ENCODE peak calls at places on chromosome 17, in ten cellular contexts. U is lung; E is ACHN; Y is activated naive CD4-positive, alpha-beta T cell; W is amniotic stem cell; Q is activated T-cell treated with anti-CD3 and anti-CD28 coated beads for 48 hours; L is T-cell; V is EL; O is AG10803; R is T-helper 1 cell. H is an unnamed sample.

GRCh38 chr17:75588546-75589016 is 981 bp downstream of the MYO15B start:
- DNase-seq in U (peak), E (no peak), Y (no peak), W (no peak), Q (no peak), L (no peak), V (no peak), O (no peak), R (no peak), H (no peak)

GRCh38 chr17:81020767-81021497 is 14.0 kb upstream of the BAIAP2 start:
- DNase-seq in U (peak), E (no peak), Y (no peak), W (no peak), Q (no peak), L (no peak), V (no peak), O (peak), R (no peak), H (no peak)

GRCh38 chr17:2936351-2936750 is 127.1 kb downstream of the OR1D5 start:
- DNase-seq in U (no peak), E (no peak), Y (no peak), W (no peak), Q (no peak), L (no peak), V (no peak), O (no peak), R (no peak), H (no peak)

GRCh38 chr17:7183433-7184090 is 4.4 kb upstream of the ASGR1 start:
- DNase-seq in U (no peak), E (peak), Y (no peak), W (no peak), Q (no peak), L (no peak), V (no peak), O (no peak), R (no peak), H (no peak)

GRCh38 chr17:40326014-40326831 is 17.2 kb downstream of the RARA start:
- DNase-seq in U (no peak), E (no peak), Y (peak), W (no peak), Q (no peak), L (peak), V (no peak), O (no peak), R (peak), H (no peak)

GRCh38 chr17:67534941-67535340 is 157.9 kb downstream of the PITPNC1 start:
- DNase-seq in U (no peak), E (no peak), Y (no peak), W (no peak), Q (no peak), L (no peak), V (no peak), O (no peak), R (no peak), H (no peak)

GRCh38 chr17:60354223-60354622 is 37.7 kb downstream of the USP32 start:
- DNase-seq in U (no peak), E (no peak), Y (no peak), W (peak), Q (no peak), L (no peak), V (peak), O (peak), R (no peak), H (no peak)

GRCh38 chr17:29572691-29573557 is 4.4 kb downstream of the TP53I13 start:
- DNase-seq in U (no peak), E (no peak), Y (peak), W (no peak), Q (peak), L (no peak), V (peak), O (peak), R (peak), H (no peak)

GRCh38 chr17:18981642-18982424 is 22.7 kb downstream of the FAM83G start:
- DNase-seq in U (no peak), E (peak), Y (no peak), W (peak), Q (no peak), L (no peak), V (peak), O (peak), R (no peak), H (peak)

GRCh38 chr17:10724546-10725195 is 5.2 kb downstream of the TMEM220 start:
- DNase-seq in U (no peak), E (no peak), Y (no peak), W (no peak), Q (no peak), L (no peak), V (no peak), O (no peak), R (no peak), H (no peak)

GRCh38 chr17:7282752-7283321 is 1.3 kb downstream of the SLC2A4 start:
- DNase-seq in U (no peak), E (no peak), Y (no peak), W (no peak), Q (no peak), L (no peak), V (no peak), O (no peak), R (no peak), H (no peak)

GRCh38 chr17:80441133-80441578 is 26.2 kb downstream of the ENDOV start:
- DNase-seq in U (no peak), E (peak), Y (peak), W (peak), Q (peak), L (no peak), V (peak), O (peak), R (no peak), H (peak)

GRCh38 chr17:64661981-64662773 is at the start of gene SMURF2:
- DNase-seq in U (peak), E (peak), Y (peak), W (no peak), Q (peak), L (peak), V (peak), O (peak), R (peak), H (peak)

GRCh38 chr17:78249836-78250806 is 18.7 kb downstream of the TMEM235 start:
- DNase-seq in U (no peak), E (no peak), Y (no peak), W (no peak), Q (no peak), L (no peak), V (no peak), O (no peak), R (no peak), H (no peak)

GRCh38 chr17:62963296-62963695 is 2.7 kb upstream of the TANC2 start:
- DNase-seq in U (no peak), E (peak), Y (no peak), W (peak), Q (no peak), L (no peak), V (peak), O (peak), R (no peak), H (no peak)

GRCh38 chr17:68600881-68601564 is at the start of gene FAM20A:
- DNase-seq in U (peak), E (no peak), Y (no peak), W (no peak), Q (peak), L (no peak), V (no peak), O (peak), R (no peak), H (peak)

GRCh38 chr17:76368545-76368944 is 14.8 kb upstream of the PRPSAP1 start:
- DNase-seq in U (no peak), E (no peak), Y (no peak), W (no peak), Q (no peak), L (no peak), V (peak), O (peak), R (no peak), H (peak)

GRCh38 chr17:64174686-64175456 is 44.9 kb upstream of the ERN1 start:
- DNase-seq in U (peak), E (peak), Y (no peak), W (no peak), Q (no peak), L (no peak), V (peak), O (peak), R (no peak), H (no peak)

GRCh38 chr17:42282478-42283080 is 5.7 kb upstream of the STAT5A start:
- DNase-seq in U (no peak), E (no peak), Y (no peak), W (no peak), Q (no peak), L (no peak), V (no peak), O (no peak), R (no peak), H (no peak)

GRCh38 chr17:55451758-55452468 is 30.3 kb upstream of the MMD start:
- DNase-seq in U (no peak), E (no peak), Y (no peak), W (no peak), Q (no peak), L (no peak), V (peak), O (peak), R (no peak), H (no peak)

GRCh38 chr17:27888072-27888471 is 5.1 kb downstream of the LYRM9 start:
- DNase-seq in U (no peak), E (peak), Y (no peak), W (no peak), Q (no peak), L (no peak), V (peak), O (no peak), R (no peak), H (no peak)

GRCh38 chr17:60147553-60148241 is 2.1 kb upstream of the CA4 start:
- DNase-seq in U (no peak), E (no peak), Y (no peak), W (no peak), Q (no peak), L (no peak), V (no peak), O (no peak), R (no peak), H (no peak)

GRCh38 chr17:79612468-79613194 is 1.8 kb upstream of the RBFOX3 start:
- DNase-seq in U (no peak), E (peak), Y (no peak), W (no peak), Q (peak), L (peak), V (peak), O (peak), R (peak), H (peak)

GRCh38 chr17:2695961-2696760 is 15.4 kb downstream of the CLUH start:
- DNase-seq in U (no peak), E (no peak), Y (no peak), W (no peak), Q (no peak), L (no peak), V (no peak), O (no peak), R (no peak), H (no peak)

GRCh38 chr17:10907370-10907769 is 69.5 kb upstream of the PIRT start:
- DNase-seq in U (no peak), E (no peak), Y (no peak), W (no peak), Q (no peak), L (no peak), V (no peak), O (no peak), R (no peak), H (no peak)

GRCh38 chr17:61303334-61304096 is 96.1 kb upstream of the TBX2 start:
- DNase-seq in U (no peak), E (no peak), Y (no peak), W (no peak), Q (no peak), L (no peak), V (no peak), O (peak), R (no peak), H (no peak)

GRCh38 chr17:42787266-42787665 is 6.9 kb downstream of the WNK4 start:
- DNase-seq in U (no peak), E (no peak), Y (no peak), W (no peak), Q (no peak), L (no peak), V (no peak), O (no peak), R (no peak), H (no peak)

GRCh38 chr17:50665838-50666237 is 31.2 kb downstream of the ABCC3 start:
- DNase-seq in U (no peak), E (no peak), Y (no peak), W (no peak), Q (no peak), L (no peak), V (no peak), O (no peak), R (no peak), H (no peak)

GRCh38 chr17:4537451-4538235 is 17.5 kb downstream of the MYBBP1A start:
- DNase-seq in U (no peak), E (no peak), Y (no peak), W (no peak), Q (no peak), L (no peak), V (no peak), O (no peak), R (no peak), H (no peak)

GRCh38 chr17:64984776-64985521 is 65.7 kb upstream of the LRRC37A3 start:
- DNase-seq in U (no peak), E (no peak), Y (peak), W (no peak), Q (no peak), L (peak), V (peak), O (peak), R (peak), H (no peak)

GRCh38 chr17:68391561-68392268 is 65.6 kb downstream of the WIPI1 start:
- DNase-seq in U (peak), E (no peak), Y (no peak), W (no peak), Q (no peak), L (no peak), V (no peak), O (peak), R (no peak), H (no peak)

GRCh38 chr17:80859004-80859941 is 132.4 kb upstream of the CHMP6 start:
- DNase-seq in U (peak), E (peak), Y (no peak), W (peak), Q (no peak), L (no peak), V (peak), O (peak), R (no peak), H (no peak)

GRCh38 chr17:50153650-50154575 is 3.4 kb upstream of the PPP1R9B start:
- DNase-seq in U (no peak), E (no peak), Y (no peak), W (no peak), Q (no peak), L (no peak), V (no peak), O (no peak), R (no peak), H (no peak)

GRCh38 chr17:45098869-45099616 is 33.3 kb downstream of the PLCD3 start:
- DNase-seq in U (peak), E (peak), Y (peak), W (peak), Q (peak), L (peak), V (peak), O (peak), R (peak), H (peak)

GRCh38 chr17:79038545-79039135 is 14.7 kb downstream of the C1QTNF1 start:
- DNase-seq in U (no peak), E (no peak), Y (no peak), W (no peak), Q (no peak), L (no peak), V (peak), O (peak), R (no peak), H (no peak)

GRCh38 chr17:6461246-6461645 is 17.0 kb downstream of the PIMREG start:
- DNase-seq in U (no peak), E (no peak), Y (no peak), W (no peak), Q (no peak), L (no peak), V (no peak), O (no peak), R (no peak), H (no peak)

GRCh38 chr17:39597372-39598046 is 10.2 kb downstream of the NEUROD2 start:
- DNase-seq in U (no peak), E (no peak), Y (no peak), W (no peak), Q (no peak), L (no peak), V (no peak), O (no peak), R (no peak), H (no peak)

GRCh38 chr17:21285164-21286065 is 904 bp downstream of the MAP2K3 start:
- DNase-seq in U (no peak), E (peak), Y (no peak), W (no peak), Q (no peak), L (no peak), V (peak), O (peak), R (no peak), H (no peak)

GRCh38 chr17:80428363-80428762 is 13.4 kb downstream of the ENDOV start:
- DNase-seq in U (no peak), E (no peak), Y (no peak), W (no peak), Q (no peak), L (no peak), V (no peak), O (no peak), R (no peak), H (no peak)

H was measured in HEK293T.